ENCODE peak calls at places on chromosome 9, in seven cellular contexts. V is pancreas, M is hepatocyte, I is cardiac muscle cell, Z is prostate gland, O is sigmoid colon, G is ovary. J is an unnamed sample. For H3K9me3, the result is how much of the 10 kb centered on the place peaks cover.

GRCh38 chr9:114503522-114504340 is 1.5 kb downstream of the WHRN start:
- DNase-seq in O (no peak), V (no peak), Z (no peak), I (no peak), M (no peak), G (no peak), J (no peak)

GRCh38 chr9:93127395-93127911 is 6.6 kb downstream of the NINJ1 start:
- DNase-seq in O (peak), G (no peak), M (peak), V (peak), Z (no peak), I (peak), J (peak)

GRCh38 chr9:28073278-28073677 is 500.0 kb upstream of the C9orf72 start:
- DNase-seq in V (no peak), Z (no peak), I (peak), O (no peak), G (no peak), M (peak), J (no peak)

GRCh38 chr9:123003467-123003866 is 30.0 kb upstream of the GPR21 start:
- DNase-seq in Z (no peak), M (no peak), I (peak), V (no peak), G (no peak), O (no peak), J (no peak)

GRCh38 chr9:105296889-105297288 is 52.4 kb downstream of the SLC44A1 start:
- DNase-seq in O (no peak), G (no peak), I (peak), M (peak), V (no peak), Z (no peak), J (no peak)

GRCh38 chr9:36316629-36317317 is 58.5 kb upstream of the GNE start:
- DNase-seq in M (no peak), V (no peak), O (no peak), G (no peak), Z (peak), I (peak), J (no peak)

GRCh38 chr9:84670106-84670800 is 724 bp downstream of the NTRK2 start:
- DNase-seq in G (peak), M (peak), Z (no peak), V (peak), I (peak), O (no peak), J (no peak)

GRCh38 chr9:2817987-2818386 is 25.9 kb downstream of the PUM3 start:
- DNase-seq in M (peak), V (no peak), O (no peak), G (no peak), Z (no peak), I (peak), J (no peak)

GRCh38 chr9:97788763-97789663 is 64.0 kb upstream of the FOXE1 start:
- DNase-seq in Z (no peak), G (no peak), M (peak), O (no peak), V (no peak), I (no peak), J (no peak)

GRCh38 chr9:82682431-82682830 is 380.5 kb downstream of the RASEF start:
- DNase-seq in I (no peak), O (no peak), M (no peak), Z (no peak), V (no peak), G (no peak), J (no peak)

GRCh38 chr9:11128156-11128555 is 515.4 kb upstream of the PTPRD start:
- DNase-seq in O (no peak), Z (no peak), M (no peak), V (no peak), G (no peak), I (no peak), J (no peak)

DNA sequence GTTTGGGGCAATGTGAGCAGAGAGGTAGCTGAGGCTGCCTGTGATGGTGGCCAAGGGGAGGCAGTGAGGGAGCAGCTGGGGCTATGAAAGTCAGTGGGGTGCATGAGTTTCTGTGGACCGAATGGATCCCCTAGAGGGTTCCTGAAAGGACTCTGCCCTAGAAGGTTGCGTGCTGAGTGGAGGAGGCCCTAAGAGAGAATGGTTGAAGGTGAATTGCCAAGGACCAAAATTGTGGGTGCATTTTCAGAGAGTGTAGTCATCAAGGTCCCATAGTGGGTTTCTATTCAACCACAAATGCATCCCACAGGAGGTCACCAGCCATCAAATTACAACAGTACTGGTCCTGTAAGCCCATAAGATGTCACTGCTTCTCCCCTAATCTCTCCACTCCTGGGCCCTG is 298.3 kb downstream of the CDK5RAP2 start:
- DNase-seq in V (no peak), Z (no peak), G (no peak), M (no peak), O (no peak), I (no peak), J (no peak)
- H3K27ac ChIP-seq in V (no peak), Z (no peak), G (no peak), M (no peak), O (no peak), I (no peak), J (no peak)

GRCh38 chr9:65409471-65409980 is 124.5 kb upstream of the FOXD4L5 start:
- DNase-seq in V (no peak), M (no peak), G (no peak), I (no peak), O (no peak), Z (no peak), J (no peak)

GRCh38 chr9:65400886-65401285 is 115.9 kb upstream of the FOXD4L5 start:
- DNase-seq in M (no peak), O (peak), V (no peak), G (no peak), Z (no peak), I (no peak), J (no peak)

GRCh38 chr9:65403721-65404120 is 118.7 kb upstream of the FOXD4L5 start:
- DNase-seq in V (no peak), G (no peak), M (no peak), O (peak), I (no peak), Z (no peak), J (no peak)

GRCh38 chr9:65404232-65405006 is 119.4 kb upstream of the FOXD4L5 start:
- DNase-seq in Z (no peak), M (no peak), G (no peak), O (peak), V (no peak), I (no peak), J (no peak)

DNA sequence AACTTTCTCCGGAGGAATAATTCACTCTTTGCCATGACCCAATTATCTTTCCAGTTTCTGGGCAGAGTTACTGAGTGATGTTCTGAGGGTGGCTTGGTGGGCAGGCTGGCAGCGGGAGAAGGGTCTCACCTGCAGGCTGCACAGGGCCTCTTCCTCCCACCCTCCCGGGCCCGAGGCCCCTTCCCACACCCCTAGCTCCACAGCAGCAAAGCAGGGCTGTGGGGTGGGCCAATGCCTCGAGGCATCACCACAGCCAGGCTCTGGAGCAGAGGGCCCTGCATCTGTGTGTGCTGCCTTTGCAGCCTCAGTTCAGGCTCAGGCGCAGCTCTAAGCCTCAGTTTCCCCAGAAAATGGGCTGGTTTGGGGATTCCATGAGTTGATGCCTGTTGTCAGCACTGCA is 120.2 kb upstream of the FOXD4L5 start:
- DNase-seq in O (no peak), Z (no peak), I (no peak), G (no peak), V (no peak), M (no peak), J (no peak)
- H3K9me3 ChIP-seq in O (under half), Z (under half), I (under half), G (under half), V (under half), M (under half), J (under half)

GRCh38 chr9:78874056-78874455 is 577.1 kb downstream of the PSAT1 start:
- DNase-seq in G (no peak), Z (no peak), I (no peak), V (no peak), M (no peak), O (no peak), J (no peak)

GRCh38 chr9:78866228-78867132 is 569.6 kb downstream of the PSAT1 start:
- DNase-seq in G (no peak), V (no peak), I (peak), Z (no peak), O (no peak), M (peak), J (no peak)

GRCh38 chr9:78865757-78866156 is 568.8 kb downstream of the PSAT1 start:
- DNase-seq in G (no peak), I (no peak), Z (no peak), M (no peak), O (no peak), V (no peak), J (no peak)

GRCh38 chr9:78871452-78872331 is 574.8 kb downstream of the PSAT1 start:
- DNase-seq in G (no peak), V (no peak), I (peak), Z (no peak), O (no peak), M (peak), J (no peak)

DNA sequence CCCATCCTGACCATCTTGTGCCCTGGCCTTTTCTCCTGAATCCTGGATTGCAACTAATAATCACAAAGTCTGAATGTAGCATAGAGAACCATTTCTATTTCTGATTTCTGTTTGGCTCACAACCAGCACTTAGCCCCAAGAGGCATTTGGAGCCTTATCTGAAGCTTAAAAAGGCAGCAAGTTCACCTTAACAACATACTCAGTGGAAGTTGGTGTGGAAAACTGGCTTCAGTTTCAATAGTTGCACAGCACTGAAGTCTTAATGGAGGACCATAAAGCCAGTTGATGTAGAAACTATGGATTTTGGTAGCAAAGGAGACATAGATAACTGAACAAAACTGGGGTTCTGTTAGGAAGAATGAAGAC is 574.1 kb downstream of the PSAT1 start:
- DNase-seq in G (no peak), Z (no peak), M (no peak), I (no peak), O (no peak), V (no peak), J (no peak)
- H3K27ac ChIP-seq in G (no peak), Z (no peak), M (peak), I (no peak), O (no peak), V (no peak), J (no peak)

GRCh38 chr9:135240871-135241311 is 153.4 kb downstream of the OLFM1 start:
- DNase-seq in I (no peak), O (peak), V (peak), G (no peak), M (no peak), Z (no peak), J (no peak)

GRCh38 chr9:135239769-135240141 is 152.3 kb downstream of the OLFM1 start:
- DNase-seq in I (no peak), M (no peak), V (no peak), Z (no peak), G (no peak), O (no peak), J (no peak)

GRCh38 chr9:135240222-135240621 is 152.8 kb downstream of the OLFM1 start:
- DNase-seq in Z (no peak), V (no peak), M (no peak), I (no peak), O (no peak), G (no peak), J (peak)

GRCh38 chr9:135241381-135242380 is 154.2 kb downstream of the OLFM1 start:
- DNase-seq in V (peak), G (no peak), Z (no peak), O (peak), M (no peak), I (no peak), J (no peak)

DNA sequence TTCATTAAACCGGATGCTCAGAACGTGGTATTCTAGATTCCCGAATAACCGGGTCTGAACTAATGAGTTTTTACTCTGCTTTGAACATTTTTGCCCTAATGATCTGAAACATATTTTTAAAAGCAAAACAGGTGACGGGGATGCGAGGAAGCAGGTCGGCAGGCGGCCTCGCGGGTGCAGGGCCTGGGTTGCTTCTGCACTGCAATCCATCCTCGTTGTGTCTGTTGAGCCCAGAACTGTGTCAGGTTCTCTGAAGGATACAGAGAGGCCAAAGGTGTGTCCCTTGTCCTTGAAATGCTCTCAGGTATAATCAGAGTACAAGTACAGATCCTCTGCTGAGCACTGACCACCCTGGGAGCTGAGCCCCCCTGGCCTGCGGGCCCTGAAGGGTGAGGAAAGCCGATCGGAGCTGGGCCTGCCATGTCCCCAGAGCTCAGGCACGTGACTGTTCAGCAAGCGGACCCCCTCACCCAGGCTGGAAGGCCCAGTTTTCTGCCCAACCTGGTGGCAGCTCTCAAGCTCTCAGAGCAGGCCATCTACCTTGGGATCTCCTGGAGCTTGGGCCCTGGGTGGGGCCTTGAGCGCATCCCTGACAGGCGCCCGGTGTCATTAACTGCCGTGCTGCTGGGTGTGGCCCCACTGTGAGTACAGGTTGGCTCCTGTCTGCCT is 151.8 kb downstream of the OLFM1 start:
- DNase-seq in O (peak), V (peak), G (no peak), M (no peak), I (no peak), Z (no peak), J (no peak)
- H3K9me3 ChIP-seq in O (under half), V (under half), G (under half), M (under half), I (under half), Z (under half), J (under half)

GRCh38 chr9:95044731-95045508 is 272.6 kb downstream of the FANCC start:
- DNase-seq in I (no peak), O (no peak), M (peak), G (no peak), V (peak), Z (peak), J (no peak)
- H3K27ac ChIP-seq in I (peak), O (peak), M (peak), G (no peak), V (peak), Z (peak), J (peak)

GRCh38 chr9:65426231-65426630 is 141.2 kb upstream of the FOXD4L5 start:
- DNase-seq in Z (no peak), G (no peak), O (no peak), I (no peak), V (peak), M (no peak), J (no peak)
- H3K9me3 ChIP-seq in Z (under half), G (under half), O (under half), I (under half), V (under half), M (under half), J (under half)

DNA sequence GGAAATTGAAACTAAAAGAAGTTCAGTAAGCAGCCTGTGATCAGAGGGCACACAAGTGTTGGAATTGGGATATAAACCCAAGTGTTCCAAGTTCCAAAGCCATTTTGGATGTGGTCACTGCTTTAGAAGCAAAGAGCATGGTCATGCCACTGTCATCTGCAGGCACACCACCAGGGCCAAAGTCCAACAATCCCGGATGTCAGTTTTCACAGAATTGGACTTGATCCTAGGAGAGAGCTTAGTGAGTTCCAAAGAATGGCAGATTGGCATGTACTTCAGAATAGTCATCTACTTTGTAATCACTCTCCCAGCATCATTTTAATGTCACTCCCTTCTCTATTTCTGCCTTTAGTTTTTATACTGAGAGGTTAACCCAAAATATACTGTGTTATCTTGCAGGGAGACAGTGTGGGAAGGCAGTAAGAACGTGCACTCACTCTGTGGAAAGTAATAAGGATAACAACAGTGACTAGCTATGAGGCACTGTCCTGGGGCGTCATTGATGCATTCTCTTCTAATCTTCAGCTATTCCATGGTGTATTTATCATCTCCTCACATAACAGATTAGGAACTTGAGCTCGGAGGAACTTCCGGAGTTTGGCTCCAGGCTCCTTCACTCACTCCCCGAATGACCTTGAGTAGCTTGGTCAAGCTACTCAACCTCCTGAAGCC is 388.0 kb downstream of the ACTL7B start:
- DNase-seq in I (peak), Z (no peak), V (no peak), G (no peak), O (no peak), M (peak), J (no peak)
- H3K27ac ChIP-seq in I (no peak), Z (no peak), V (no peak), G (no peak), O (peak), M (no peak), J (no peak)

DNA sequence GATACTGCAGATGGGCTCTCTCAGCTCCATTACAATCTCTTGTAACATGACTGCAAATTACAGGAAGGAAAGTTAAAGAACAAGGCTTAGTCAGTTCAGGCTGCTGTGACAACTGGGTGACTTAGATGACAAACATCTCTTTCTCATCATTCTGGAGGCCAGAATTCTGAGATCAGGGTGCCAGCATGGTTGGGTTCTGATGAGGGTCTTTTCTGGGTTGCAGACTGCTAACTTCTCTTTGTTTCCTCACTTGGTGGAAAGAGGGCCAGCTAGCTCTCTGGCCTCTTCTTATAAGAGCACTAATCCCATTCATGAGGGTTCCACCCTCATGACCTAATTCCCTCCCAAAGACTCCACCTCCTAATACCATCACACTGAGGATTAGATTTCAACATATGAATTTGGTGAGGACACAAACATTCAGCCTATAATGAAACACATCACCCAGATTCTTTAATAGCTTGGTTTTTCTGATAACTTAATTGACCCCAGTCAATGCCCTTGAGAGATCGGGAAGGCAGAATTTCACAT is 73.6 kb upstream of the MAMDC2 start:
- DNase-seq in V (no peak), I (no peak), O (no peak), Z (no peak), M (no peak), G (no peak), J (no peak)
- H3K9me3 ChIP-seq in V (under half), I (under half), O (under half), Z (under half), M (under half), G (under half), J (under half)

DNA sequence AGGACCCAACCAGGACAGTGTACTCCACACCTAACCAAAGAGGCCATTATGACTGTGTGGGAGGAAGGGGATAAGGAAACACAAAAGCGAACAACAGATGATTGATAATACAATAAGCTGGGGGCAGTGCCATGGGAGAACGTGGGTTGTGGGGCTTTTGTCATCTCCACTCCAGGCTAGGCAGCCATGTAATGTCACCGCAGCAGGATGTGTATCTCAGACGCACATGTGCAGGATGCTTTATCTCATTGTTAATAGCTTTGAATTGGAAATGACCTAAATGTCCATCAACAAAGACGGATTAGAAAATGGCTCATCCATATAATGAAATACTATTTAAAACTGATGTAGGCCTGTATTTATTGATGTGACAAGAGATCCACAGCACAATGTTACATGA is 51.0 kb downstream of the EPB41L4B start:
- DNase-seq in O (no peak), M (no peak), G (no peak), Z (no peak), I (no peak), V (no peak), J (no peak)
- H3K27ac ChIP-seq in O (no peak), M (no peak), G (no peak), Z (no peak), I (no peak), V (no peak), J (no peak)

DNA sequence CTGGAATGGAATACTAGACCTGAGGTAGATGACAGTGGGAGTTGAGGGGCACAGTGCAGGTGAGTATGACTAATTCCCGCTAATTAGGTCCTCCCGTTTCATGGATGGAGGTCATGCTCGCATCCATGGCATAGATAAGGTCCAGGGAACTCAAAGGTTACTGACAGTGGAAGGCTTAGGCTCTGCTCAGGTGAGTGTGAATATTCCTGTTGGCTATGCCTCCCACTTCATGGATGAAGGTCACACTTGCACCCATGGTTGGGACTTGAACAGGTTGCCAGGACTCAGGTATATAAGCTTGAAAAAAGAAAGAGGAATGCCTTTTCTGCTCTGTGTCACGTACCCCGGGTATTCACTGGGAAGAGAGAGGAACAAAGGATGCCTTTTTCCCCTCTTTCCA is 19.8 kb upstream of the UNC13B start:
- DNase-seq in I (no peak), Z (no peak), M (no peak), V (no peak), O (no peak), G (no peak), J (no peak)
- H3K9me3 ChIP-seq in I (under half), Z (under half), M (under half), V (under half), O (under half), G (under half), J (under half)

J was measured in lung.